ENCODE peak calls at places on chromosomes 16 and 17, in seven cellular contexts. U, R, G, Y, N, C and X are unnamed samples.

GRCh38 chr16:70675851-70676513 is 9.9 kb downstream of the MTSS2 start:
- DNase-seq in U (no peak), R (no peak), G (no peak), Y (no peak), N (no peak), C (no peak), X (no peak)

GRCh38 chr17:18229771-18230170 is 4.3 kb downstream of the LLGL1 start:
- DNase-seq in U (no peak), R (no peak), G (no peak), Y (no peak), N (no peak), C (no peak), X (no peak)

GRCh38 chr16:57123969-57124674 is 31.7 kb downstream of the CPNE2 start:
- DNase-seq in U (no peak), R (no peak), G (no peak), Y (no peak), N (no peak), C (no peak), X (no peak)

GRCh38 chr17:3474212-3474611 is 1.6 kb upstream of the ASPA start:
- DNase-seq in U (no peak), R (no peak), G (no peak), Y (peak; percentile 28), N (no peak), C (no peak), X (peak; percentile 27)

GRCh38 chr16:82843606-82844271 is 217.0 kb downstream of the CDH13 start:
- DNase-seq in U (no peak), R (no peak), G (no peak), Y (no peak), N (no peak), C (no peak), X (no peak)

GRCh38 chr17:19248923-19249574 is 11.9 kb downstream of the EPN2 start:
- DNase-seq in U (no peak), R (no peak), G (no peak), Y (peak; percentile 88), N (no peak), C (no peak), X (no peak)

GRCh38 chr17:28047806-28048205 is 5.3 kb downstream of the NLK start:
- DNase-seq in U (no peak), R (no peak), G (no peak), Y (no peak), N (no peak), C (no peak), X (no peak)

GRCh38 chr17:72390675-72391501 is 270.1 kb downstream of the SOX9 start:
- DNase-seq in U (no peak), R (no peak), G (no peak), Y (no peak), N (peak; percentile 42), C (no peak), X (no peak)

GRCh38 chr16:4591706-4592470 is 22.8 kb downstream of the UBALD1 start:
- DNase-seq in U (no peak), R (no peak), G (no peak), Y (no peak), N (no peak), C (no peak), X (no peak)

GRCh38 chr17:71666047-71666446 is 454.8 kb upstream of the SOX9 start:
- DNase-seq in U (no peak), R (no peak), G (no peak), Y (no peak), N (no peak), C (no peak), X (no peak)

GRCh38 chr17:80252871-80253270 is 7.8 kb upstream of the RNF213 start:
- DNase-seq in U (peak; percentile 80), R (peak; percentile 84), G (peak; percentile 62), Y (no peak), N (peak; percentile 80), C (peak; percentile 89), X (peak; percentile 85)

GRCh38 chr17:74429604-74430384 is 2.1 kb upstream of the GPRC5C start:
- DNase-seq in U (no peak), R (no peak), G (no peak), Y (no peak), N (no peak), C (no peak), X (no peak)

GRCh38 chr17:67620636-67621035 is 97.1 kb upstream of the NOL11 start:
- DNase-seq in U (no peak), R (no peak), G (no peak), Y (no peak), N (no peak), C (no peak), X (no peak)

GRCh38 chr17:71628306-71628705 is 492.5 kb upstream of the SOX9 start:
- DNase-seq in U (no peak), R (no peak), G (no peak), Y (no peak), N (no peak), C (no peak), X (no peak)

GRCh38 chr16:1772908-1773702 is at the start of gene MRPS34:
- DNase-seq in U (peak; percentile 71), R (peak; percentile 78), G (peak; percentile 81), Y (peak; percentile 92), N (peak; percentile 84), C (peak; percentile 71), X (peak; percentile 88)